ENCODE peak calls at places on chromosomes 5 and 9, in nine cellular contexts. P is left ventricle myocardium inferior; B is CD8-positive, alpha-beta T cell; V is tibial nerve; X is fibroblast of lung; A is psoas muscle; G is MM.1S; C is suprapubic skin; E is SK-N-SH. N is an unnamed sample.

GRCh38 chr9:20028849-20029231 is 240.0 kb upstream of the SLC24A2 start:
- DNase-seq in P (no peak), B (no peak), V (no peak), X (peak), A (no peak), G (no peak), C (no peak), E (no peak), N (no peak)

GRCh38 chr9:99905833-99906402 is 536 bp upstream of the STX17 start:
- DNase-seq in P (no peak), B (no peak), V (no peak), X (peak), A (no peak), G (no peak), C (no peak), E (peak), N (no peak)

GRCh38 chr9:130535818-130536521 is 43.4 kb upstream of the FUBP3 start:
- DNase-seq in P (peak), B (no peak), V (no peak), X (peak), A (no peak), G (no peak), C (no peak), E (no peak), N (no peak)

GRCh38 chr9:6955251-6955921 is 197.6 kb downstream of the KDM4C start:
- DNase-seq in P (no peak), B (no peak), V (no peak), X (peak), A (no peak), G (no peak), C (no peak), E (no peak), N (no peak)

GRCh38 chr9:131402738-131403492 is 9.0 kb downstream of the PRRC2B start:
- DNase-seq in P (peak), B (no peak), V (peak), X (peak), A (peak), G (no peak), C (peak), E (no peak), N (peak)

GRCh38 chr9:4837768-4838546 is 45.2 kb downstream of the RCL1 start:
- DNase-seq in P (no peak), B (no peak), V (peak), X (peak), A (no peak), G (no peak), C (no peak), E (no peak), N (peak)

GRCh38 chr9:4792054-4792571 is 631 bp upstream of the RCL1 start:
- DNase-seq in P (no peak), B (peak), V (no peak), X (no peak), A (no peak), G (no peak), C (no peak), E (no peak), N (no peak)

GRCh38 chr9:5364294-5364990 is 24.8 kb upstream of the RLN1 start:
- DNase-seq in P (no peak), B (no peak), V (no peak), X (peak), A (no peak), G (no peak), C (no peak), E (no peak), N (no peak)

GRCh38 chr9:126097679-126098078 is 228.9 kb upstream of the MVB12B start:
- DNase-seq in P (no peak), B (no peak), V (no peak), X (no peak), A (no peak), G (no peak), C (peak), E (no peak), N (no peak)

GRCh38 chr5:29504411-29504810 is 1689.1 kb upstream of the CDH6 start:
- DNase-seq in P (no peak), B (no peak), V (no peak), X (no peak), A (no peak), G (no peak), C (no peak), E (no peak), N (no peak)

GRCh38 chr9:116322521-116322920 is 168.9 kb downstream of the PAPPA start:
- DNase-seq in P (no peak), B (no peak), V (peak), X (no peak), A (no peak), G (no peak), C (no peak), E (no peak), N (peak)

GRCh38 chr9:21135736-21136135 is 5.9 kb downstream of the IFNW1 start:
- DNase-seq in P (no peak), B (no peak), V (no peak), X (no peak), A (no peak), G (no peak), C (no peak), E (no peak), N (no peak)

GRCh38 chr5:121424976-121425375 is 426.7 kb upstream of the FTMT start:
- DNase-seq in P (no peak), B (no peak), V (no peak), X (no peak), A (no peak), G (no peak), C (no peak), E (peak), N (no peak)

GRCh38 chr9:86329649-86330048 is 24.6 kb downstream of the TUT7 start:
- DNase-seq in P (no peak), B (no peak), V (no peak), X (peak), A (no peak), G (no peak), C (no peak), E (no peak), N (no peak)

GRCh38 chr9:109036744-109037680 is 23.7 kb upstream of the CTNNAL1 start:
- DNase-seq in P (no peak), B (no peak), V (no peak), X (no peak), A (no peak), G (no peak), C (no peak), E (no peak), N (no peak)

GRCh38 chr5:58240286-58240685 is 219.6 kb downstream of the PLK2 start:
- DNase-seq in P (no peak), B (no peak), V (no peak), X (peak), A (no peak), G (no peak), C (no peak), E (no peak), N (no peak)

GRCh38 chr5:56612353-56612752 is 203.0 kb upstream of the MAP3K1 start:
- DNase-seq in P (no peak), B (no peak), V (no peak), X (peak), A (no peak), G (no peak), C (no peak), E (no peak), N (no peak)

GRCh38 chr5:158686240-158686639 is 413.5 kb downstream of the EBF1 start:
- DNase-seq in P (no peak), B (no peak), V (no peak), X (no peak), A (no peak), G (no peak), C (no peak), E (no peak), N (no peak)

GRCh38 chr9:98455256-98455956 is 200.0 kb upstream of the TBC1D2 start:
- DNase-seq in P (no peak), B (no peak), V (no peak), X (no peak), A (no peak), G (no peak), C (no peak), E (no peak), N (no peak)

GRCh38 chr5:122774861-122775712 is at the start of gene SNX2:
- DNase-seq in P (peak), B (peak), V (peak), X (peak), A (peak), G (peak), C (peak), E (peak), N (peak)

GRCh38 chr5:175743676-175744210 is 85.9 kb downstream of the HRH2 start:
- DNase-seq in P (no peak), B (no peak), V (no peak), X (peak), A (no peak), G (no peak), C (no peak), E (no peak), N (no peak)

GRCh38 chr5:14708551-14708950 is 44.0 kb downstream of the OTULIN start:
- DNase-seq in P (no peak), B (no peak), V (no peak), X (no peak), A (no peak), G (no peak), C (no peak), E (no peak), N (no peak)

GRCh38 chr5:42015681-42016080 is 90.6 kb downstream of the FBXO4 start:
- DNase-seq in P (no peak), B (no peak), V (no peak), X (peak), A (no peak), G (no peak), C (no peak), E (no peak), N (no peak)

GRCh38 chr5:131379723-131380122 is 115.9 kb downstream of the CDC42SE2 start:
- DNase-seq in P (no peak), B (peak), V (no peak), X (peak), A (no peak), G (peak), C (no peak), E (no peak), N (no peak)

GRCh38 chr5:97494465-97494864 is 311.4 kb upstream of the RIOK2 start:
- DNase-seq in P (no peak), B (no peak), V (no peak), X (no peak), A (no peak), G (no peak), C (no peak), E (no peak), N (no peak)

GRCh38 chr5:1527533-1528205 is 3.9 kb upstream of the LPCAT1 start:
- DNase-seq in P (no peak), B (no peak), V (no peak), X (no peak), A (peak), G (no peak), C (no peak), E (no peak), N (no peak)

GRCh38 chr9:124939944-124940343 is 939 bp downstream of the GOLGA1 start:
- DNase-seq in P (no peak), B (no peak), V (no peak), X (no peak), A (no peak), G (no peak), C (no peak), E (peak), N (no peak)

GRCh38 chr9:90441814-90442213 is 200.8 kb downstream of the DIRAS2 start:
- DNase-seq in P (no peak), B (no peak), V (no peak), X (no peak), A (no peak), G (no peak), C (no peak), E (no peak), N (no peak)

GRCh38 chr9:83327323-83327722 is 210.9 kb downstream of the FRMD3 start:
- DNase-seq in P (no peak), B (no peak), V (no peak), X (no peak), A (no peak), G (no peak), C (no peak), E (peak), N (no peak)

GRCh38 chr5:126450388-126450787 is 27.2 kb downstream of the GRAMD2B start:
- DNase-seq in P (no peak), B (no peak), V (no peak), X (peak), A (no peak), G (peak), C (no peak), E (no peak), N (no peak)

GRCh38 chr9:91978739-91979414 is 28.8 kb upstream of the ROR2 start:
- DNase-seq in P (no peak), B (no peak), V (no peak), X (peak), A (no peak), G (peak), C (no peak), E (no peak), N (no peak)

GRCh38 chr5:147504001-147504400 is 5.9 kb downstream of the DPYSL3 start:
- DNase-seq in P (peak), B (no peak), V (no peak), X (peak), A (peak), G (no peak), C (no peak), E (no peak), N (no peak)

GRCh38 chr5:53008751-53009150 is 19.6 kb downstream of the ITGA2 start:
- DNase-seq in P (no peak), B (no peak), V (no peak), X (peak), A (no peak), G (no peak), C (no peak), E (no peak), N (no peak)

DNA sequence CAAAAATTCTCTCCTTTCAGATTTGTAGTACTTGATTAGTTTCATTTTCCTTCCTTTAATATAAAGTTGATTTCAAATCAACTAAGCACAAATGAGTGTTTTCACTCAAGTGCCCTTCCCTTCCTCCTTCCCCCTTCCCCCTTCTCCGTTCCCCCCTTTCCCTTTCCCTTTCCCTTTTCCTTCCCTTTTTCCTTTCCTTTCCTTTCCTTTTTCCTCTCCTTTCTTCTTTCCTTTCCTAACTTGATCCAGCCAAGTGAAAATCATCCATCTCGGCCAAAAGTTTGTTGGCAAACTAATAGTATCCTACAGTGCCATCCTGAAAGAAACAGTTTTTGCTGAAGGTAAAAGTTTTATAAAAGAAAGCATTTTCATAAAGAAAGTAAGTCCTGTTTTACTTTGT is 85.3 kb upstream of the CD180 start:
- DNase-seq in P (no peak), B (no peak), V (no peak), X (no peak), A (no peak), G (no peak), C (no peak), E (no peak), N (no peak)
- TF ChIP-seq CTCF in P (no peak), B (no peak), V (no peak), X (no peak), A (no peak), G (no peak), C (no peak), E (no peak), N (no peak)

DNA sequence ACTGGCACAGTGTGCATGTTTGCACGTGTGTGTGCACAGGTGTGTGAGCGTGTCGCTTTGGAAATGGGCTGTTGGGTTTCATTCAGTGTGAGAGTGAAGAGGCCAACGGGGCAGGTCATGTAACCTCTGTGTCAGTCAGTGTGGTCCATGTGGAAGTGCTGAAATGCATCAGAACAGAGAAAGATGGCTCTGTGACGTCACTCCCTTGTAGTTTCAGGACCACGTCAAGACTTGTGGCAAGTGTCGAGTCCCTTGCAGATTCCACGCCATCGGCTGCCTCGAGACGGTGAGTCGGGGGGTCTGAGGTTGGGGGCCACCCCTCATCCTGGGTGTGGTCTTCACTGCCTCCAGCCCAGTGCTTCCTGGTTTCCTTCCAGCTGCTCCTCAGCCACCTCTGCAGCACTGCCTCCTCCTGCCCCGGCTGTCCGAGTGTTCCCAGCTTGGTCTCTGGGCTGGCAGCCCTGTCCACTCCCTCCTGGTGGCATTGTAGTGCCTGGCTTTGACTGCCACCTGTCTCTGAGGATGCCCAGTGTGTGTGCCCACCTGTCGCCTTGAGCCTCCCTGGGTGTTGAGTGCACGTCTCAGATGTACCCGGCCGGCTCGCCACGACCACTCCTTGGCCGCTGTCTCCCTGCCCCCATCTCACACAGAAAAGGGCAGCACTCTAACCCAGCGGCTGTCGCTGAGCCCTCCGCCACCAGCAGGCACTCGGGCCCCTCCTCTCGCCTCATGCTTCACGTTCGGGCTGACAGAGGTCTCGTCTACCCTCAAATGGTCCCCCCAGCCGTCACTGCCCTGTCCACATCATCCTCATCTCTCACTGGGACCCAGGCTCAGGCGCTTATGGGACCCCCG is 28.0 kb downstream of the FBXW5 start:
- DNase-seq in P (no peak), B (no peak), V (no peak), X (no peak), A (no peak), G (no peak), C (no peak), E (no peak), N (no peak)
- H3K27ac ChIP-seq in P (no peak), B (no peak), V (no peak), X (no peak), A (no peak), G (no peak), C (no peak), E (no peak), N (no peak)

GRCh38 chr9:112000743-112001142 is 104.1 kb downstream of the UGCG start:
- DNase-seq in P (no peak), B (no peak), V (no peak), X (no peak), A (no peak), G (no peak), C (no peak), E (no peak), N (no peak)
- TF ChIP-seq CTCF in P (no peak), B (no peak), V (no peak), X (no peak), A (no peak), G (no peak), C (no peak), E (no peak), N (no peak)

DNA sequence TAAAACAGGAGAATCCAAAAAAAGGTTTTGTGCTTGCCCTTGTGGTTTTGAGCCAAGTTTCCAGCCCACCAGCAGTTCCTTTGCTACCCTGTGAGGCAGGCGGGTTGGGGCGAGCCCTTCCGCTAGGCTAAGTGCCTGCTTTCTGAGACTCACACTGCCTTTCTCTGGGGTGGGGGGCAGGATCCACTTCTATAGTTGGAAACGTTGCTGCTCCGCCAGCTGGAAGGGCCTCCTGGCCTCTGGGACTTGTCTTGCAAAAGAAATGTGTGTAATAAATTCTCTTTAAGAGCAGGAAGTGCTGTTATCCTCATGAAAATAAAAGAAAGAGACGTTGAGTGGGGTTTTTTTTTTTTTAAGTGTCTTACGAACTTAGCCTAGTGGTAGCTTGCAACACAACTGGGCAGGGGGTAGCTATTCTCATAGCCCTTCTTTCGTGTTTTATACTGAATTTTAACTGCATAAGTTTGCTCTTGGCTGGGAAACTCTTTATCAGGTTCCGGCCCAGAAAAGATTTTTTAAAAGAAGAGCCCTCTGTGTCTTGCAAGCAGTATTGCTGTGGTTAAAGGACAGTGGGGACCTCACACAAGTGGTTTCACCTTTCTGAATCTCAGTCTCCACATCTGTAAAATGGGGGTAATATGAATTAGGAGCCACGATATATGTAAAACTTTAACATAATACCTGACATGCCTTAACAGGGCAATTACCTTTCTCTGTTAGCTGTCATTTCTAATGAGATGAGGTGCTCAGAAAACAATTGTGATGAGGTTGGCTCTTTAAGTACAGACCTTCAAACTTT is 19.8 kb downstream of the JADE2 start:
- DNase-seq in P (peak), B (no peak), V (peak), X (no peak), A (peak), G (no peak), C (no peak), E (no peak), N (peak)
- H3K27ac ChIP-seq in P (peak), B (peak), V (peak), X (no peak), A (peak), G (no peak), C (no peak), E (no peak), N (peak)

DNA sequence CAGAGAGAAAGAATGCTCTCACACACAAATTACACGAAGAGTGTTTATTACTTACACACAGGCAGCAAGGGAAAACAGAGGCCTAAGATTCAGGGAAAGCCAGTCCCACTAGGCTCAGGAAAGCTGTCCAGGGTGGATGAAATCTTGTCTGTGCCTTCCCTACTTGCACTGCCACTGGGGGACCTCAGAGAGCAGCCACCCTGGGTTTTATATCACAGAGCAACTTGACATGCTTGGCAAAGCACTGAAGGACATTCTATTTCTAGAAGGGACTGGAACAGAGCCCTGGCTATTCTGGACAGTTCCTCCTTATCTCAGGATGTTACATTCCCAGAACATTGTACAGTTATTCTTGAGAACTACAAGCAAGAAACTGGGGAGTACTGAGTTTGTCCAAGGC is 7.5 kb upstream of the PRSS3 start:
- DNase-seq in P (peak), B (no peak), V (no peak), X (no peak), A (peak), G (no peak), C (no peak), E (no peak), N (no peak)
- TF ChIP-seq CTCF in P (peak), B (no peak), V (no peak), X (no peak), A (peak), G (no peak), C (no peak), E (no peak), N (no peak)

N was measured in tibial artery.